ENCODE peak calls at places on chromosomes 2 and 18, in eight cellular contexts. V is BJ, O is MCF 10A, L is neural crest cell, E is psoas muscle, K is HFFc6, H is body of pancreas, X is HCT116. P is an unnamed sample.

GRCh38 chr2:237669129-237669627 is 41.8 kb downstream of the LRRFIP1 start:
- DNase-seq in V (no peak), O (no peak), L (no peak), E (no peak), K (no peak), H (no peak), X (no peak), P (no peak)

GRCh38 chr2:10544252-10544651 is 96.1 kb upstream of the ODC1 start:
- DNase-seq in V (no peak), O (no peak), L (no peak), E (no peak), K (no peak), H (no peak), X (no peak), P (peak; percentile 60)

GRCh38 chr18:74459877-74460276 is 2.8 kb upstream of the DIPK1C start:
- DNase-seq in V (no peak), O (no peak), L (no peak), E (no peak), K (no peak), H (no peak), X (no peak), P (no peak)

GRCh38 chr2:118923371-118923770 is 18.6 kb upstream of the MARCO start:
- DNase-seq in V (no peak), O (no peak), L (no peak), E (no peak), K (no peak), H (no peak), X (no peak), P (no peak)

GRCh38 chr2:37389984-37390765 is 45.7 kb downstream of the QPCT start:
- DNase-seq in V (no peak), O (peak; percentile 92), L (no peak), E (no peak), K (peak; percentile 70), H (no peak), X (peak; percentile 28), P (peak; percentile 79)

GRCh38 chr2:144350151-144350802 is 169.6 kb downstream of the ZEB2 start:
- DNase-seq in V (no peak), O (no peak), L (no peak), E (no peak), K (no peak), H (no peak), X (no peak), P (no peak)

GRCh38 chr2:86818114-86818801 is 27.5 kb upstream of the CD8A start:
- DNase-seq in V (no peak), O (no peak), L (no peak), E (no peak), K (no peak), H (no peak), X (no peak), P (no peak)

GRCh38 chr2:100632759-100633158 is 70.0 kb downstream of the PDCL3 start:
- DNase-seq in V (no peak), O (no peak), L (no peak), E (no peak), K (no peak), H (no peak), X (no peak), P (no peak)

GRCh38 chr18:51193621-51194287 is 3.7 kb downstream of the MEX3C start:
- DNase-seq in V (peak; percentile 27), O (peak; percentile 5), L (no peak), E (no peak), K (peak; percentile 72), H (no peak), X (no peak), P (no peak)

GRCh38 chr18:50410008-50410407 is 35.2 kb downstream of the SKA1 start:
- DNase-seq in V (no peak), O (no peak), L (no peak), E (no peak), K (no peak), H (no peak), X (no peak), P (no peak)

GRCh38 chr2:159571540-159572260 is 44.6 kb downstream of the BAZ2B start:
- DNase-seq in V (no peak), O (no peak), L (no peak), E (no peak), K (no peak), H (no peak), X (no peak), P (no peak)

GRCh38 chr2:18883626-18884456 is 294.5 kb upstream of the NT5C1B start:
- DNase-seq in V (no peak), O (peak; percentile 46), L (no peak), E (no peak), K (peak; percentile 42), H (peak; percentile 50), X (peak; percentile 7), P (no peak)
- TF ChIP-seq CTCF in V (peak; percentile 50), O (peak; percentile 55), L (no peak), E (no peak), K (peak; percentile 84), H (peak; percentile 11), X (peak; percentile 56), P (peak; percentile 33)

DNA sequence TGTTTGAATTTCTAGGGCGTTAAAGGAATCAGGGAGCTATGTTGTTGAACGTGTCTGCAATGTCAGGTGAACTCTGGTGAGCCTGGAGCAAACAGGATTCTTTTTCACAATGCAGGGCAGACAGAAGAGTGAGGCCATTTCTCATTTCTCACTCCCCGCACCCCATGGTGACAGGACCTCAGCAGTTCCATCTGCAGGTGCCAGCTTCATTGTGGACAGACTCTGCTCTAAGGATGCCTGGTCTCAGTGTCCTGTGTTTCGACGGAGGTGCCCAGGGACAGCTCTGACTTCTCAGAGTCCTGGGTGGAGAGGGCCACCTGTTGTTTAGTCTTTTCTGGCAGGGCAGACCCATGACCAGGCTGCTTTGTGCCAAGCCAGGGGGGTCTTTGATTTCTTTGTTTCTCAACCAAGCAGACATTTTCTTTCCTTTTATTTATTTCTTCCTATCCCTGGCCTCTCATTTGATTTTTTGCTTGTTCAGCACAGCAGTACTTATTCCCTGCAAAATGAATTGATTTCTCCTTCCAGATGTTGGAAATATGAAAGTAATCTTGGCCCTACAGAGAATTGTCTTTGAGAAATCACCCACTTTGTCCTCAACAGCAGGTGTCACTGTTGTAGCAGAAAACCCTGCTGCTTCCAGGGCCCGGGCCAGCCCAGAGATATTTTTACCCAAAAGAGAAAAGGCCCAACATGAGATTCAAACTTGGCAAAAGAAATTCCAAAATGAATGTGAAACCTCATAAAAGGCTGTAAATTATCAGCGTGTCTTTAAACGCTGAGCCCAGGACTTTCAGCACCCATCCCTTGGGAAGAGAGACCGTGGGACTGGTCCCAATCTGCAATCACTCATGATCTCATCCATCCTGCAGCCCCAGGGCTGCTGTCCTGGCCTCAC is 201.6 kb downstream of the RNF144A start:
- DNase-seq in V (no peak), O (peak; percentile 40), L (peak; percentile 26), E (no peak), K (no peak), H (peak; percentile 23), X (no peak), P (peak; percentile 38)
- TF ChIP-seq CTCF in V (peak; percentile 55), O (peak; percentile 38), L (peak; percentile 76), E (peak; percentile 23), K (peak; percentile 67), H (no peak), X (peak; percentile 48), P (peak; percentile 29)

GRCh38 chr2:96169868-96170507 is 24.7 kb upstream of the DUSP2 start:
- DNase-seq in V (no peak), O (no peak), L (no peak), E (no peak), K (no peak), H (no peak), X (no peak), P (no peak)
- TF ChIP-seq CTCF in V (no peak), O (no peak), L (no peak), E (no peak), K (no peak), H (no peak), X (no peak), P (no peak)

GRCh38 chr2:206442516-206442853 is 847 bp upstream of the ADAM23 start:
- DNase-seq in V (no peak), O (no peak), L (no peak), E (no peak), K (no peak), H (no peak), X (no peak), P (no peak)
- TF ChIP-seq CTCF in V (no peak), O (no peak), L (no peak), E (no peak), K (no peak), H (no peak), X (no peak), P (no peak)

P was measured in GM13977.